ENCODE peak calls at places on chromosomes 1 and 21, in seven cellular contexts. E is GM23338, D is psoas muscle, J is lower lobe of right lung, H is heart right ventricle, O is kidney, L is MM.1S. X is an unnamed sample.
A peak's percentile ranks its signal among the peaks of the same experiment; 100 is the strongest.

GRCh38 chr1:14602131-14602530 is 3.6 kb downstream of the KAZN start:
- DNase-seq in O (peak; percentile 82), H (no peak), E (peak; percentile 37), L (no peak), D (peak; percentile 61), J (no peak), X (no peak)

GRCh38 chr1:7638078-7638477 is 133.0 kb upstream of the VAMP3 start:
- DNase-seq in J (no peak), D (no peak), E (no peak), H (no peak), L (no peak), O (no peak), X (no peak)

GRCh38 chr1:29218223-29218622 is 12.5 kb downstream of the MECR start:
- DNase-seq in E (no peak), H (no peak), L (no peak), O (no peak), D (no peak), J (no peak), X (no peak)

GRCh38 chr1:208185801-208186201 is 58.4 kb downstream of the PLXNA2 start:
- DNase-seq in J (no peak), L (peak; percentile 65), H (no peak), E (no peak), O (no peak), D (no peak), X (no peak)

GRCh38 chr1:180562582-180562981 is 3.8 kb downstream of the OVAAL start:
- DNase-seq in E (no peak), L (no peak), H (no peak), O (no peak), D (no peak), J (no peak), X (peak; percentile 13)

GRCh38 chr1:97668945-97669344 is 251.9 kb downstream of the DPYD start:
- DNase-seq in D (no peak), O (no peak), E (no peak), H (no peak), J (no peak), L (peak; percentile 26), X (peak; percentile 25)

GRCh38 chr1:48858200-48858599 is 81.5 kb upstream of the BEND5 start:
- DNase-seq in O (no peak), L (no peak), H (no peak), J (no peak), E (no peak), D (no peak), X (no peak)

GRCh38 chr21:45756029-45756428 is 112.5 kb downstream of the PCBP3 start:
- DNase-seq in O (no peak), J (no peak), L (no peak), E (no peak), D (no peak), H (no peak), X (no peak)

GRCh38 chr1:26067432-26067911 is at the start of gene TRIM63:
- DNase-seq in D (peak; percentile 94), J (no peak), O (no peak), E (no peak), H (peak; percentile 57), L (no peak), X (no peak)

GRCh38 chr21:45467221-45467779 is 62.3 kb downstream of the COL18A1 start:
- DNase-seq in O (peak; percentile 78), L (no peak), H (peak; percentile 8), D (peak; percentile 43), J (no peak), E (no peak), X (no peak)

GRCh38 chr1:32486463-32487113 is 21.7 kb downstream of the ZBTB8B start:
- DNase-seq in L (no peak), D (no peak), J (no peak), O (no peak), E (no peak), H (no peak), X (no peak)

GRCh38 chr1:227317541-227318002 is 720 bp downstream of the CDC42BPA start:
- DNase-seq in O (no peak), L (peak; percentile 47), E (peak; percentile 82), D (peak; percentile 55), J (peak; percentile 57), H (peak; percentile 25), X (peak; percentile 79)

GRCh38 chr1:6275826-6276764 is 15.2 kb upstream of the GPR153 start:
- DNase-seq in J (no peak), L (no peak), D (peak; percentile 86), O (peak; percentile 88), E (peak; percentile 36), H (peak; percentile 67), X (no peak)

GRCh38 chr1:167012570-167012969 is 23.5 kb downstream of the MAEL start:
- DNase-seq in D (no peak), J (no peak), H (no peak), E (no peak), O (no peak), L (no peak), X (no peak)

DNA sequence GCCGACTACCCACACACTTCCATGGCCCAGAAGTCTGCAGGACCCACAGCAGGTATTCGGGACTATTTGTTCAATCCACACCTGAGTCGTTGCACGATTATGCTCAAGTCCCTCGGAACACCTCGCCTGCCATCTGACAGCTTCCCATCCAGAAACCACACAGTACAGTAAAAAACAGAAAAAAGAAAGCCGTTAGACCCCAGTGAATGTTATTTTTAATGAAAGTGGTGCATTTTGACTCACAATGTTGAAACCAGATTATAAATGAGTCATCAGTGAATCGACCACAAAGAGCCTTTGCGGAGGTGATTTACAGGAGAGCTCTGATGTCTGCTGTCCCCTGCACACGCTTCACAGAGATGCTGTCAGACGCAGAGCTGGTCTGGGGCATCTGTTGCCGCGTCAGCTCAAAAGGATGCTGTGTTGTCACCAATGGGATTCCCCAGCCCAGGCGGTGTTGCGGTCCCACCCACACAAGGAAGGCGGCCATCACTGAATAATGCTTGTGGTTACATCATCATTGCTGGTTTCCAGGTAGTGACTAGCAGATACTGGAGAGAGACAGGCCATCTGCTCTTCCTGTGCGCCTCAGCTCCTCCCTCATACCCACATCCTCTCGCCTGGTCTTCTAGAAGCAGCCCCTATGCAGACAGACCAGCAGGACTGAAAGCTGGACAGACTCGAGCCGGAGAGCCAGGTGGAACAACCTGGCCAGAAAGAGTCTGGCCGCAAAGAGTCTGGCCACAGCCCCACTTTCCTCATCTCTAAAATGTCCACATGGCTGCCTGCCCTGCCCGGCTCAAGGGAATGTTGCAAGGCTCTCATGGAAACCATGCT is 116.8 kb downstream of the TOMM20 start:
- DNase-seq in O (peak; percentile 88), D (peak; percentile 76), E (no peak), L (peak; percentile 100), J (peak; percentile 73), H (peak; percentile 45), X (peak; percentile 87)
- H3K4me3 ChIP-seq in O (no peak overlapping the region), D (no peak overlapping the region), E (no peak overlapping the region), L (peak overlapping the region; percentile 16), J (no peak overlapping the region), H (no peak overlapping the region), X (peak overlapping the region; percentile 12)

GRCh38 chr1:229101011-229101410 is 169.9 kb upstream of the RAB4A start:
- DNase-seq in D (no peak), E (no peak), O (no peak), H (no peak), J (no peak), L (no peak), X (no peak)
- TF ChIP-seq CTCF in D (no peak), E (no peak), O (no peak), H (no peak), J (no peak), L (no peak), X (no peak)

GRCh38 chr1:230074762-230075161 is 7.7 kb downstream of the GALNT2 start:
- DNase-seq in O (no peak), D (no peak), E (no peak), J (no peak), H (no peak), L (no peak), X (no peak)
- H3K4me1 ChIP-seq in O (peaks cover 25% of the 10 kb centered on the region), D (peaks cover 75% of the 10 kb centered on the region), E (peaks cover 11% of the 10 kb centered on the region), J (peaks cover 3% of the 10 kb centered on the region), H (peaks cover 38% of the 10 kb centered on the region), L (peaks cover under 1% of the 10 kb centered on the region), X (no peaks in the 10 kb centered on the region)

GRCh38 chr1:11735531-11735853 is 444 bp upstream of the AGTRAP start:
- DNase-seq in O (no peak), D (no peak), J (no peak), H (no peak), L (no peak), E (no peak), X (no peak)
- H3K4me3 ChIP-seq in O (peak overlapping the region; percentile 98), D (peak overlapping the region; percentile 72), J (peak overlapping the region; percentile 90), H (peak overlapping the region; percentile 74), L (peak overlapping the region; percentile 99), E (peak overlapping the region; percentile 86), X (peak overlapping the region; percentile 37)

GRCh38 chr21:38696617-38697016 is 109.1 kb upstream of the ETS2 start:
- DNase-seq in O (no peak), D (no peak), E (peak; percentile 11), J (no peak), H (no peak), L (no peak), X (no peak)

GRCh38 chr21:38702196-38702595 is 103.5 kb upstream of the ETS2 start:
- DNase-seq in O (no peak), E (no peak), L (no peak), D (no peak), H (peak; percentile 22), J (no peak), X (no peak)

DNA sequence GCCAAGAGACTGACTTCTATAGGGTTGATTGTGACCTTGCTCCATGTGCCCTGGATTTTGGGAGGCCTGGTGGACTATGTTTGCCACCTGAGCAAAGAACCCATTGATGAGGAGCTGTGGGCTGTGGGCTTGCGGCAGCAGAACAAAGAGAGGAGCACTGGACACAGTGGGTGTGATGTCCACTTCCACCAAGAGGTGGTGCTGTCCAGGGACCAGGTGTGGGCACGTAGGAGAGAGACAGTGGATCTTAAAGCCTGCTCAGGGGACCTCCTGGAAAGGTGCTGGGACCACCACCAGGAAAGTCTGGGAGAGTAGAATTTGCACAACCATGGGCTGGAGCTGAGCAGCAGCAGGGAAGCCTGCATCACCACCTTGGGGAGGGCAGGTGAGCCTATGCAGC is 106.7 kb upstream of the ETS2 start:
- DNase-seq in J (no peak), D (no peak), O (no peak), E (peak; percentile 43), L (no peak), H (no peak), X (no peak)
- TF ChIP-seq CTCF in J (no peak), D (no peak), O (no peak), E (peak; percentile 66), L (no peak), H (no peak), X (no peak)

DNA sequence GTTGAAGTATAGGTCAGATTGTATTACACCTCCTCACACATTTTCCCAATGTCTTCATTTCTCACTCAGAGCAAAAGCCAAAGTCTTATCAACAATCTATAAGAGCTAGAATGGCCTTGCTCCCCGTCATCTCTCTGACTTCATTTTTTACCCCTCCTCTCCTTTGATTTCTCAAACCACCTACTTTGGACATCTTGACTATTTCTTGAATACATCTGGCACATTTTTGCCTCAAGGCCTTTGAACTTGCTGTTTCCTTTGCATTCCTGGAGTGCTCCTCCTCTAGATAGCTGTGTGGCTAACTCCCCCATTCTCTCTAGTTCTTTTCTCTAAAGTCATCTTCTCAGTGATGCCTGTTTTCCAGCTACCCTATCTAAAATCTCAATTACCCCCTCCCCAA is 7.2 kb upstream of the XCL2 start:
- DNase-seq in D (no peak), E (no peak), J (no peak), H (no peak), L (no peak), O (no peak), X (no peak)
- H3K4me1 ChIP-seq in D (no peaks in the 10 kb centered on the region), E (no peaks in the 10 kb centered on the region), J (no peaks in the 10 kb centered on the region), H (no peaks in the 10 kb centered on the region), L (no peaks in the 10 kb centered on the region), O (no peaks in the 10 kb centered on the region), X (no peaks in the 10 kb centered on the region)

X was measured in BE2C.